ENCODE peak calls at places on chromosomes 7 and 10, in six cellular contexts. S, Y, Z, I, Q and F are unnamed samples. For H3K4me1, the result is how much of the 10 kb centered on the place peaks cover.

GRCh38 chr10:120931999-120932398 is 80.8 kb downstream of the WDR11 start:
- DNase-seq in I (no peak), S (no peak), Q (peak), Y (no peak), Z (no peak), F (no peak)

GRCh38 chr10:109882251-109883057 is 40.9 kb downstream of the XPNPEP1 start:
- DNase-seq in S (no peak), I (no peak), Q (no peak), Z (no peak), Y (no peak), F (no peak)

GRCh38 chr7:155166673-155167370 is 96.7 kb downstream of the HTR5A start:
- DNase-seq in S (peak), Y (peak), Q (peak), I (no peak), Z (no peak), F (no peak)

GRCh38 chr10:112215342-112215774 is 31.8 kb upstream of the GPAM start:
- DNase-seq in Y (peak), Z (no peak), I (no peak), S (peak), Q (no peak), F (no peak)

GRCh38 chr10:60846173-60846572 is 67.9 kb downstream of the CDK1 start:
- DNase-seq in Q (no peak), S (peak), Z (no peak), Y (peak), I (no peak), F (no peak)

GRCh38 chr10:639751-640672 is 49.5 kb downstream of the DIP2C start:
- DNase-seq in I (peak), Q (no peak), Z (no peak), Y (no peak), S (no peak), F (no peak)

GRCh38 chr10:78357673-78358206 is 324.1 kb downstream of the RPS24 start:
- DNase-seq in S (no peak), Z (no peak), Q (no peak), I (no peak), Y (no peak), F (no peak)

GRCh38 chr7:149202831-149203231 is 7.5 kb downstream of the ZNF282 start:
- DNase-seq in I (no peak), Z (no peak), Q (no peak), S (peak), Y (peak), F (no peak)

GRCh38 chr7:78435355-78435754 is 636.8 kb downstream of the PHTF2 start:
- DNase-seq in Y (no peak), Q (no peak), S (no peak), Z (no peak), I (peak), F (no peak)

GRCh38 chr7:1060315-1061080 is 16.2 kb downstream of the GPR146 start:
- DNase-seq in Z (peak), S (no peak), Q (no peak), Y (no peak), I (peak), F (peak)

GRCh38 chr7:70379210-70379609 is 752.7 kb upstream of the GALNT17 start:
- DNase-seq in S (no peak), Y (no peak), Z (no peak), Q (no peak), I (no peak), F (no peak)

GRCh38 chr7:50595538-50596102 is 30.4 kb upstream of the DDC start:
- DNase-seq in Y (peak), Q (no peak), Z (no peak), S (peak), I (no peak), F (no peak)

GRCh38 chr10:90930070-90930837 is 9.4 kb upstream of the ANKRD1 start:
- DNase-seq in I (no peak), Q (peak), S (peak), Y (peak), Z (no peak), F (no peak)

GRCh38 chr10:127378628-127379027 is 170.5 kb upstream of the NPS start:
- DNase-seq in Q (no peak), I (no peak), Z (no peak), S (no peak), Y (no peak), F (no peak)

GRCh38 chr10:102796407-102797176 is 40.6 kb downstream of the CYP17A1 start:
- DNase-seq in Y (peak), Q (peak), I (peak), Z (peak), S (peak), F (peak)

GRCh38 chr10:131834152-131834810 is 66.5 kb upstream of the PPP2R2D start:
- DNase-seq in S (no peak), Q (no peak), I (peak), Z (peak), Y (no peak), F (peak)

GRCh38 chr7:96178581-96178980 is 143.3 kb downstream of the SLC25A13 start:
- DNase-seq in Q (no peak), I (no peak), S (no peak), Y (no peak), Z (no peak), F (no peak)

GRCh38 chr10:113177936-113178335 is 227.9 kb downstream of the TCF7L2 start:
- DNase-seq in Y (no peak), Q (no peak), S (no peak), I (no peak), Z (no peak), F (no peak)

GRCh38 chr10:54903770-54904169 is 102.7 kb upstream of the PCDH15 start:
- DNase-seq in Z (no peak), S (no peak), Y (no peak), Q (no peak), I (no peak), F (no peak)

GRCh38 chr7:50185188-50185587 is 92.1 kb upstream of the ZPBP start:
- DNase-seq in Y (no peak), Z (peak), I (no peak), S (no peak), Q (no peak), F (peak)

GRCh38 chr10:76302936-76303656 is 871.7 kb downstream of the LRMDA start:
- DNase-seq in Q (no peak), S (peak), Y (no peak), I (no peak), Z (no peak), F (no peak)

GRCh38 chr10:74079914-74080590 is 70.6 kb downstream of the AP3M1 start:
- DNase-seq in Z (no peak), I (no peak), Q (no peak), S (peak), Y (peak), F (no peak)

GRCh38 chr7:16905300-16906044 is 23.7 kb upstream of the AGR3 start:
- DNase-seq in Q (peak), Y (peak), Z (no peak), I (no peak), S (peak), F (no peak)

GRCh38 chr10:79005126-79005820 is 63.5 kb upstream of the ZMIZ1 start:
- DNase-seq in Z (no peak), Q (no peak), I (no peak), Y (no peak), S (no peak), F (no peak)

GRCh38 chr7:13024323-13024722 is 336.9 kb downstream of the ARL4A start:
- DNase-seq in I (no peak), Q (no peak), Z (no peak), Y (no peak), S (peak), F (no peak)

GRCh38 chr10:113000876-113001598 is 51.0 kb downstream of the TCF7L2 start:
- DNase-seq in Q (no peak), I (no peak), S (no peak), Y (no peak), Z (no peak), F (no peak)

GRCh38 chr10:16941865-16942264 is 124.6 kb upstream of the RSU1 start:
- DNase-seq in I (no peak), S (no peak), Z (no peak), Q (no peak), Y (no peak), F (no peak)

GRCh38 chr10:34420795-34421194 is 394.3 kb downstream of the PARD3 start:
- DNase-seq in Y (no peak), S (no peak), I (no peak), Z (no peak), Q (no peak), F (no peak)

GRCh38 chr7:155001756-155002410 is 1.0 kb downstream of the PAXIP1 start:
- DNase-seq in I (no peak), S (peak), Z (no peak), Q (no peak), Y (no peak), F (no peak)

GRCh38 chr10:128047991-128048826 is 78.0 kb downstream of the MKI67 start:
- DNase-seq in Y (peak), Z (peak), S (peak), I (peak), Q (no peak), F (peak)

GRCh38 chr7:46607176-46607575 is 686.1 kb upstream of the IGFBP3 start:
- DNase-seq in Y (no peak), Q (no peak), I (no peak), S (no peak), Z (no peak), F (no peak)

GRCh38 chr10:18325410-18325809 is 185.2 kb downstream of the CACNB2 start:
- DNase-seq in Z (no peak), Q (no peak), S (no peak), Y (no peak), I (no peak), F (no peak)

GRCh38 chr10:67818323-67818722 is 19.7 kb downstream of the DNAJC12 start:
- DNase-seq in Z (no peak), I (no peak), Q (no peak), Y (peak), S (peak), F (no peak)

GRCh38 chr10:63157845-63158624 is 24.9 kb downstream of the NRBF2 start:
- DNase-seq in Z (no peak), Q (peak), I (no peak), S (peak), Y (peak), F (no peak)

DNA sequence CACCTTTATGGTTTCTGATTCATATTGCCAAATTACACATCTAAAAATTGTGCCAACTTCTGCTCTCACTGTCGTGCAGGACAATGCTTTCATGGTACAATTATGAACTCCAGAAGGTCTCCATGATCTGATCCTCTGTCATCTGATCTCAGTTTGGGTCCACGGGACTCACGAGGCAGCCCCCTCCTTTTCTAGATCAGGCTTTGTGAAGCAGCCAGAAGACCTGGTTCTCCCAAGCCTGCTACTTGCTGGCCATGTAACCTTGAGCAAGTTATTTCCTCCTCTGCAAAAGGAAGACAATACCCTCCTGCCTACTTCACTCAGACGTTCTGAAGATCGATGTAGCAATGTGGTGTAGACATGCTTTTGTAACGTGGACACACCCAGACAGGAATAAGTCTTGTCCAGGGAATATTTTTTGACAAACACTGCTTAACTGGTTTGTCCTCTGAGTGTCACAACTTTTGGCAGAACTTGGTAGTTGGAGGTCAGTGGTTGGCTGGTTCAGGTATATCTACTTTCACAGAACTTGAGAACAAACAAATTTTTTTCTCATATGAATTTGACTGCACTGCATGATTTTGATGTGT is 19.6 kb downstream of the CALML3 start:
- DNase-seq in Q (no peak), I (no peak), Z (no peak), Y (no peak), S (no peak), F (no peak)
- H3K27ac ChIP-seq in Q (no peak), I (peak), Z (no peak), Y (no peak), S (no peak), F (no peak)

GRCh38 chr7:150666412-150666811 is 19.1 kb upstream of the GIMAP2 start:
- DNase-seq in Q (no peak), I (no peak), Y (no peak), S (no peak), Z (no peak), F (no peak)
- H3K4me1 ChIP-seq in Q (under half), I (under half), Y (under half), S (under half), Z (under half), F (under half)

DNA sequence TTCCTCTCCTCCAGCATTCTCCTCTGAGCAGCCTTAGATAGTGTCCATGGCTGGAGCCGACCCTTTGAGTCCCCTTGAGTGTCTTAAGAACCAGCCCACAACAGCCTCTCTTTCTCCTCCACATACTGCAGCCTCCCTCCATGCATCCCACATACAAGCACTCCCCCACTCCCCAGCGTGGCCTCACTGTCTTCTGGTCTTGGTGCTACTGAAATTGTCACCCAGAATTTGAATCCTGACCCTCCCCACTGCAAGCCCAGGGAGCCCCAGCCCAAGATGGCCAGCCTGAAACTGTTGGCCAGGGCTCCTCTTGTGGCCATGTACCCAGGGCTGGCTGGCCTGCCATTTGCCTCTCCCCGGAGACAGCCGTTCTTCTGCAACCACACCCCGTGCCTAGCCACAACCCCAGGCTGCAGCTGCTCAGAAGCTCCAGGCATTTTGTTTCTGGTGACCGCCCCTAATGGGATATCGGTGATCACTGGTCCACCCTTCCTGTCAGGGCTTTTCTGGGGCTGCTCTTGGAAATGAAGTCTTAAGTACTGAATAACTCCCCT is 18.8 kb upstream of the SH2D4B start:
- DNase-seq in I (no peak), S (no peak), Q (no peak), Y (no peak), Z (no peak), F (no peak)
- H3K27ac ChIP-seq in I (peak), S (no peak), Q (no peak), Y (no peak), Z (no peak), F (peak)

GRCh38 chr10:30553018-30553624 is 76.4 kb downstream of the LYZL2 start:
- DNase-seq in Z (no peak), I (no peak), Q (no peak), Y (no peak), S (peak), F (no peak)
- H3K4me1 ChIP-seq in Z (under half), I (under half), Q (under half), Y (under half), S (under half), F (half or more)

GRCh38 chr7:4683884-4684565 is 1.9 kb downstream of the FOXK1 start:
- DNase-seq in S (peak), I (peak), Y (peak), Z (peak), Q (peak), F (peak)

GRCh38 chr7:4683043-4683883 is 1.2 kb downstream of the FOXK1 start:
- DNase-seq in Q (no peak), Z (peak), I (peak), Y (no peak), S (no peak), F (peak)

GRCh38 chr7:4681218-4681851 is 760 bp upstream of the FOXK1 start:
- DNase-seq in Q (no peak), S (no peak), Z (no peak), I (no peak), Y (no peak), F (no peak)

GRCh38 chr7:4681922-4682620 is at the start of gene FOXK1:
- DNase-seq in I (peak), S (peak), Q (peak), Z (peak), Y (peak), F (peak)

GRCh38 chr7:4682621-4683042 is 537 bp downstream of the FOXK1 start:
- DNase-seq in Q (peak), Y (peak), Z (peak), S (peak), I (peak), F (peak)
- H3K27ac ChIP-seq in Q (peak), Y (peak), Z (peak), S (peak), I (peak), F (peak)